ENCODE peak calls at places on chromosomes 4 and X, in five cellular contexts. B is upper lobe of right lung, S is cortex of kidney, P is HepG2, V is HTR-8/SVneo. I is an unnamed sample.

GRCh38 chr4:21768349-21769310 is 179.9 kb downstream of the KCNIP4 start:
- DNase-seq in P (peak; percentile 28), S (no peak), B (no peak), V (no peak), I (no peak)

GRCh38 chrX:126342859-126343258 is 176.8 kb upstream of the DCAF12L2 start:
- DNase-seq in P (no peak), B (no peak), S (no peak), V (no peak), I (no peak)

GRCh38 chrX:12741416-12741815 is 49.8 kb upstream of the PRPS2 start:
- DNase-seq in S (no peak), V (no peak), B (no peak), P (no peak), I (no peak)

GRCh38 chrX:27444093-27444908 is 18.8 kb downstream of the PPP4R3C start:
- DNase-seq in S (no peak), V (no peak), P (peak; percentile 14), B (no peak), I (no peak)

GRCh38 chr4:5887011-5887360 is 5.9 kb downstream of the CRMP1 start:
- DNase-seq in P (no peak), V (no peak), S (no peak), B (no peak), I (no peak)

GRCh38 chrX:68710870-68711576 is 63.6 kb downstream of the STARD8 start:
- DNase-seq in P (peak; percentile 40), S (no peak), B (no peak), V (peak; percentile 34), I (no peak)

GRCh38 chrX:13938053-13938765 is 91.5 kb downstream of the GEMIN8 start:
- DNase-seq in B (peak; percentile 72), P (no peak), V (no peak), S (no peak), I (no peak)

GRCh38 chr4:64079316-64079715 is 329.9 kb downstream of the TECRL start:
- DNase-seq in P (no peak), S (no peak), B (no peak), V (no peak), I (no peak)

GRCh38 chrX:8726031-8726652 is 5.8 kb downstream of the ANOS1 start:
- DNase-seq in S (no peak), B (no peak), V (no peak), P (no peak), I (no peak)

GRCh38 chr4:149700272-149700671 is 115.4 kb downstream of the IQCM start:
- DNase-seq in P (no peak), V (no peak), S (no peak), B (no peak), I (no peak)

GRCh38 chrX:118655561-118656246 is 71.7 kb upstream of the IL13RA1 start:
- DNase-seq in V (no peak), S (no peak), B (no peak), P (peak; percentile 2), I (no peak)

GRCh38 chrX:13750204-13750603 is 15.7 kb downstream of the OFD1 start:
- DNase-seq in P (peak; percentile 16), B (no peak), S (no peak), V (peak; percentile 30), I (no peak)

GRCh38 chrX:140157611-140158010 is 192.3 kb upstream of the CXorf66 start:
- DNase-seq in V (peak; percentile 0), S (no peak), P (no peak), B (no peak), I (no peak)

GRCh38 chrX:52574416-52575275 is 57.8 kb upstream of the XAGE1B start:
- DNase-seq in V (peak; percentile 7), P (peak; percentile 39), B (no peak), S (no peak), I (peak; percentile 14)

GRCh38 chrX:12080265-12080664 is 58.0 kb upstream of the FRMPD4 start:
- DNase-seq in S (no peak), V (peak; percentile 11), B (no peak), P (peak; percentile 2), I (no peak)

GRCh38 chr4:69760455-69760854 is at the start of gene SULT1B1:
- DNase-seq in B (no peak), S (no peak), P (no peak), V (no peak), I (peak; percentile 34)

GRCh38 chr4:105710678-105711077 is 2.1 kb downstream of the GSTCD start:
- DNase-seq in B (no peak), P (no peak), S (no peak), V (no peak), I (no peak)

I was measured in CMK.